ENCODE peak calls at places on chromosomes 13 and 19, in ten cellular contexts. V is GM12865; K is fibroblast of villous mesenchyme; L is foreskin fibroblast; G is GM13977; A is mucosa of descending colon; Y is AG09309; D is GM10248; C is A549; I is CD8-positive, alpha-beta T cell. S is an unnamed sample.

GRCh38 chr13:58472483-58472882 is 840.9 kb downstream of the PCDH17 start:
- DNase-seq in C (no peak), V (no peak), L (no peak), Y (no peak), D (no peak), G (no peak), I (no peak), A (no peak), K (no peak), S (no peak)

GRCh38 chr13:64556391-64556790 is 2673.7 kb downstream of the PCDH9 start:
- DNase-seq in L (peak; percentile 45), K (no peak), I (no peak), C (no peak), G (no peak), V (no peak), A (no peak), Y (no peak), D (no peak), S (no peak)

GRCh38 chr13:113947321-113948033 is 26.4 kb downstream of the C13orf46 start:
- DNase-seq in C (no peak), K (peak; percentile 67), D (no peak), L (peak; percentile 88), A (peak; percentile 74), V (no peak), G (no peak), Y (no peak), I (no peak), S (no peak)

GRCh38 chr13:33927315-33927714 is 109.4 kb downstream of the RFC3 start:
- DNase-seq in A (no peak), I (no peak), L (peak; percentile 82), D (no peak), C (no peak), Y (peak; percentile 44), G (no peak), V (no peak), K (peak; percentile 81), S (no peak)

GRCh38 chr13:28322256-28322895 is 172.6 kb downstream of the FLT1 start:
- DNase-seq in K (peak; percentile 85), I (no peak), G (no peak), D (no peak), C (no peak), A (no peak), L (peak; percentile 57), Y (peak; percentile 55), V (no peak), S (no peak)

GRCh38 chr13:94233831-94234230 is 245.7 kb downstream of the DCT start:
- DNase-seq in A (no peak), Y (no peak), V (no peak), C (no peak), G (no peak), I (no peak), D (no peak), L (no peak), K (no peak), S (no peak)

GRCh38 chr19:48466571-48467325 is 2.4 kb upstream of the CYTH2 start:
- DNase-seq in V (no peak), C (no peak), A (no peak), L (peak; percentile 54), Y (peak; percentile 29), D (no peak), G (no peak), K (peak; percentile 41), I (no peak), S (no peak)

GRCh38 chr13:95191821-95192220 is 109.4 kb downstream of the ABCC4 start:
- DNase-seq in L (peak; percentile 90), V (peak; percentile 88), G (peak; percentile 62), I (peak; percentile 64), Y (peak; percentile 29), D (peak; percentile 74), K (peak; percentile 86), A (peak; percentile 87), C (peak; percentile 31), S (peak; percentile 67)

GRCh38 chr13:38664920-38665319 is 22.0 kb upstream of the FREM2 start:
- DNase-seq in A (no peak), I (no peak), D (no peak), L (no peak), Y (no peak), G (no peak), C (no peak), K (no peak), V (no peak), S (no peak)

GRCh38 chr13:38667526-38668094 is 19.3 kb upstream of the FREM2 start:
- DNase-seq in K (no peak), C (no peak), A (no peak), G (no peak), L (no peak), V (no peak), I (no peak), D (no peak), Y (no peak), S (no peak)

GRCh38 chr13:38674208-38674607 is 12.7 kb upstream of the FREM2 start:
- DNase-seq in D (no peak), K (no peak), Y (no peak), L (no peak), V (no peak), I (no peak), A (no peak), C (no peak), G (no peak), S (no peak)

GRCh38 chr13:38669234-38669964 is 17.5 kb upstream of the FREM2 start:
- DNase-seq in I (no peak), D (no peak), Y (no peak), K (no peak), C (no peak), V (no peak), A (no peak), L (no peak), G (no peak), S (no peak)

GRCh38 chr13:38670627-38671026 is 16.2 kb upstream of the FREM2 start:
- DNase-seq in I (no peak), V (no peak), A (no peak), Y (no peak), L (no peak), G (no peak), K (no peak), D (no peak), C (no peak), S (no peak)
- TF ChIP-seq CTCF in I (no peak), V (no peak), A (no peak), Y (no peak), L (no peak), G (no peak), K (no peak), D (no peak), C (no peak), S (no peak)

GRCh38 chr19:46783670-46784069 is 4.7 kb downstream of the SLC1A5 start:
- DNase-seq in Y (no peak), C (no peak), D (peak; percentile 3), V (no peak), K (no peak), I (no peak), L (no peak), A (no peak), G (no peak), S (no peak)

GRCh38 chr19:46785054-46785979 is 3.1 kb downstream of the SLC1A5 start:
- DNase-seq in D (no peak), K (peak; percentile 16), L (peak; percentile 34), C (no peak), I (no peak), A (no peak), Y (no peak), V (peak; percentile 52), G (no peak), S (no peak)

GRCh38 chr19:46782355-46783019 is 5.9 kb downstream of the SLC1A5 start:
- DNase-seq in D (peak; percentile 5), Y (no peak), C (no peak), L (no peak), K (no peak), G (no peak), A (no peak), V (no peak), I (no peak), S (no peak)

GRCh38 chr19:46785980-46786235 is 2.5 kb downstream of the SLC1A5 start:
- DNase-seq in Y (no peak), A (no peak), G (no peak), C (no peak), V (no peak), K (no peak), D (no peak), I (no peak), L (no peak), S (no peak)

GRCh38 chr19:46784262-46785053 is 3.9 kb downstream of the SLC1A5 start:
- DNase-seq in C (peak; percentile 97), D (peak; percentile 82), A (peak; percentile 88), L (peak; percentile 93), G (peak; percentile 78), V (peak; percentile 90), Y (peak; percentile 89), I (peak; percentile 25), K (peak; percentile 95), S (peak; percentile 35)
- TF ChIP-seq CTCF in C (peak; percentile 65), D (peak; percentile 26), A (no peak), L (peak; percentile 28), G (peak; percentile 35), V (peak; percentile 17), Y (peak; percentile 41), I (peak; percentile 16), K (peak; percentile 51), S (no peak)

GRCh38 chr19:35466259-35466658 is 18.2 kb downstream of the FFAR2 start:
- DNase-seq in A (no peak), V (no peak), I (no peak), K (no peak), D (no peak), L (no peak), G (no peak), C (no peak), Y (no peak), S (no peak)

GRCh38 chr19:35471946-35472345 is 18.3 kb downstream of the KRTDAP start:
- DNase-seq in I (no peak), C (no peak), G (no peak), K (no peak), L (no peak), A (no peak), Y (no peak), V (no peak), D (no peak), S (no peak)

GRCh38 chr19:35474104-35474503 is 16.2 kb downstream of the KRTDAP start:
- DNase-seq in K (no peak), I (no peak), Y (no peak), G (no peak), V (no peak), A (no peak), D (no peak), C (no peak), L (no peak), S (no peak)

GRCh38 chr19:35470128-35470527 is 20.1 kb downstream of the KRTDAP start:
- DNase-seq in C (no peak), V (no peak), L (no peak), G (no peak), D (no peak), I (no peak), A (no peak), Y (no peak), K (no peak), S (no peak)

GRCh38 chr19:35468637-35469036 is 20.6 kb downstream of the FFAR2 start:
- DNase-seq in A (peak; percentile 74), C (peak; percentile 82), V (peak; percentile 92), L (peak; percentile 34), Y (no peak), G (peak; percentile 78), D (peak; percentile 84), K (peak; percentile 18), I (peak; percentile 64), S (peak; percentile 51)
- TF ChIP-seq CTCF in A (peak; percentile 39), C (peak; percentile 74), V (peak; percentile 92), L (peak; percentile 58), Y (peak; percentile 61), G (peak; percentile 91), D (peak; percentile 78), K (peak; percentile 53), I (peak; percentile 68), S (peak; percentile 39)

GRCh38 chr19:18232540-18233223 is 6.4 kb upstream of the PDE4C start:
- DNase-seq in K (no peak), Y (no peak), I (no peak), L (no peak), C (no peak), A (no peak), D (no peak), G (no peak), V (no peak), S (no peak)
- TF ChIP-seq CTCF in K (peak; percentile 3), Y (no peak), I (no peak), L (no peak), C (no peak), A (no peak), D (no peak), G (no peak), V (no peak), S (no peak)